ENCODE peak calls at places on chromosomes 2 and 18, in eight cellular contexts. H is cardiac fibroblast; S is DMS153; O is CD8-positive, alpha-beta T cell; W is HTR-8/SVneo; K is H7; T is NCI-H345; X is LoVo. Q is an unnamed sample.

GRCh38 chr2:144470819-144471218 is 49.1 kb downstream of the ZEB2 start:
- DNase-seq in H (peak; percentile 65), S (no peak), O (no peak), W (no peak), K (no peak), T (no peak), X (no peak), Q (no peak)

GRCh38 chr2:171522804-171523338 is 597 bp downstream of the CYBRD1 start:
- DNase-seq in H (peak; percentile 48), S (no peak), O (no peak), W (no peak), K (peak; percentile 83), T (no peak), X (no peak), Q (no peak)

GRCh38 chr18:57801379-57802165 is 1.5 kb downstream of the ATP8B1 start:
- DNase-seq in H (peak; percentile 44), S (no peak), O (no peak), W (no peak), K (peak; percentile 66), T (no peak), X (no peak), Q (no peak)

GRCh38 chr2:64989982-64990614 is 899 bp downstream of the SLC1A4 start:
- DNase-seq in H (no peak), S (no peak), O (no peak), W (no peak), K (peak; percentile 70), T (peak; percentile 31), X (no peak), Q (no peak)

GRCh38 chr2:27309651-27310050 is 1.4 kb upstream of the UCN start:
- DNase-seq in H (no peak), S (no peak), O (no peak), W (no peak), K (no peak), T (no peak), X (no peak), Q (no peak)

GRCh38 chr2:51368250-51368649 is 336.3 kb upstream of the NRXN1 start:
- DNase-seq in H (no peak), S (no peak), O (no peak), W (no peak), K (no peak), T (no peak), X (no peak), Q (no peak)

GRCh38 chr2:239313776-239314175 is 87.0 kb downstream of the HDAC4 start:
- DNase-seq in H (no peak), S (no peak), O (no peak), W (no peak), K (no peak), T (no peak), X (no peak), Q (peak; percentile 17)

GRCh38 chr18:48627216-48627615 is 88.4 kb downstream of the CTIF start:
- DNase-seq in H (peak; percentile 64), S (no peak), O (no peak), W (no peak), K (no peak), T (no peak), X (no peak), Q (no peak)

GRCh38 chr2:41598161-41598894 is 449.5 kb upstream of the PKDCC start:
- DNase-seq in H (peak; percentile 73), S (no peak), O (no peak), W (no peak), K (no peak), T (no peak), X (no peak), Q (no peak)

GRCh38 chr2:96153991-96154431 is 8.8 kb upstream of the DUSP2 start:
- DNase-seq in H (no peak), S (no peak), O (no peak), W (no peak), K (peak; percentile 51), T (no peak), X (no peak), Q (no peak)

GRCh38 chr18:70426818-70427217 is 138.0 kb downstream of the SOCS6 start:
- DNase-seq in H (no peak), S (no peak), O (no peak), W (no peak), K (no peak), T (no peak), X (no peak), Q (no peak)

GRCh38 chr2:69815717-69816116 is 13.7 kb upstream of the GMCL1 start:
- DNase-seq in H (no peak), S (no peak), O (no peak), W (no peak), K (peak; percentile 10), T (no peak), X (no peak), Q (no peak)

GRCh38 chr18:39841133-39842041 is 2113.6 kb upstream of the PIK3C3 start:
- DNase-seq in H (peak; percentile 70), S (peak; percentile 81), O (no peak), W (peak; percentile 9), K (peak; percentile 74), T (peak; percentile 87), X (no peak), Q (no peak)

GRCh38 chr2:242020196-242021004 is 150.9 kb downstream of the RTP5 start:
- DNase-seq in H (peak; percentile 24), S (peak; percentile 33), O (no peak), W (no peak), K (no peak), T (no peak), X (no peak), Q (no peak)

GRCh38 chr2:102114290-102114721 is 28.2 kb upstream of the IL1R1 start:
- DNase-seq in H (peak; percentile 93), S (no peak), O (no peak), W (no peak), K (no peak), T (no peak), X (no peak), Q (no peak)

GRCh38 chr18:33755918-33756590 is 178.0 kb downstream of the ASXL3 start:
- DNase-seq in H (peak; percentile 83), S (peak; percentile 86), O (no peak), W (no peak), K (no peak), T (peak; percentile 43), X (peak; percentile 64), Q (no peak)